ENCODE peak calls at places on chromosomes 11 and 22, in five cellular contexts. C is NCI-H345, K is Right ventricle myocardium superior, U is foreskin fibroblast, W is NB4. I is an unnamed sample.

GRCh38 chr11:59669611-59670009 is 773 bp upstream of the PATL1 start:
- DNase-seq in W (no peak), K (peak), U (peak), C (no peak), I (peak)

GRCh38 chr22:49967333-49968241 is 7.0 kb downstream of the PIM3 start:
- DNase-seq in W (no peak), C (no peak), K (peak), U (peak), I (peak)

GRCh38 chr11:86610559-86611341 is 61.7 kb downstream of the ME3 start:
- DNase-seq in W (no peak), U (no peak), C (peak), K (no peak), I (no peak)

GRCh38 chr11:86740628-86741488 is 59.5 kb upstream of the PRSS23 start:
- DNase-seq in W (peak), K (peak), C (no peak), U (peak), I (no peak)

GRCh38 chr11:130213979-130214281 is 54.3 kb downstream of the ST14 start:
- DNase-seq in K (no peak), U (no peak), C (no peak), W (no peak), I (no peak)

GRCh38 chr22:23119492-23120414 is 22.0 kb downstream of the RSPH14 start:
- DNase-seq in C (no peak), W (no peak), U (no peak), K (no peak), I (no peak)

GRCh38 chr11:45593992-45594391 is 71.4 kb downstream of the CHST1 start:
- DNase-seq in W (peak), C (no peak), K (no peak), U (no peak), I (no peak)

GRCh38 chr22:38115423-38116205 is 5.1 kb upstream of the BAIAP2L2 start:
- DNase-seq in C (no peak), W (no peak), U (no peak), K (peak), I (peak)

GRCh38 chr11:80886684-80887083 is 1445.9 kb upstream of the TENM4 start:
- DNase-seq in C (no peak), K (no peak), W (no peak), U (no peak), I (no peak)

GRCh38 chr22:19016081-19016480 is 80.0 kb upstream of the PRODH start:
- DNase-seq in W (no peak), C (no peak), U (no peak), K (no peak), I (no peak)

GRCh38 chr22:37186997-37187522 is 987 bp downstream of the C1QTNF6 start:
- DNase-seq in W (no peak), C (no peak), K (peak), U (no peak), I (peak)

GRCh38 chr11:62747475-62748160 is 6.3 kb downstream of the ZBTB3 start:
- DNase-seq in K (no peak), U (no peak), C (no peak), W (no peak), I (no peak)

GRCh38 chr11:2267306-2267861 is 3.0 kb downstream of the ASCL2 start:
- DNase-seq in K (no peak), U (no peak), C (no peak), W (no peak), I (no peak)

GRCh38 chr11:102727890-102728289 is 3.1 kb upstream of the MMP8 start:
- DNase-seq in U (peak), K (no peak), W (peak), C (no peak), I (no peak)

GRCh38 chr11:12723410-12724297 is 49.4 kb downstream of the TEAD1 start:
- DNase-seq in C (peak), U (no peak), W (no peak), K (no peak), I (no peak)

GRCh38 chr22:44733426-44734106 is 18.8 kb upstream of the ARHGAP8 start:
- DNase-seq in K (no peak), U (no peak), W (no peak), C (no peak), I (no peak)